ENCODE peak calls at places on chromosomes 1 and 21, in eight cellular contexts. One of them, this sample, is unnamed.
A peak's percentile ranks its signal among the peaks of the same experiment; 100 is the strongest.

GRCh38 chr21:38951095-38951745 is 145.5 kb downstream of the ETS2 start:
- DNase-seq in ovary: no peak
- DNase-seq in fibroblast of lung: no peak
- DNase-seq in NB4: no peak
- DNase-seq in GM20000: no peak
- DNase-seq in neural progenitor cell: no peak
- DNase-seq in WERI-Rb-1: no peak
- DNase-seq in GM13977: no peak
- DNase-seq in this sample: no peak

GRCh38 chr1:210259496-210259895 is 26.9 kb downstream of the SERTAD4 start:
- DNase-seq in ovary: no peak
- DNase-seq in fibroblast of lung: peak; percentile 96
- DNase-seq in NB4: no peak
- DNase-seq in GM20000: no peak
- DNase-seq in neural progenitor cell: peak; percentile 47
- DNase-seq in WERI-Rb-1: peak; percentile 28
- DNase-seq in GM13977: no peak
- DNase-seq in this sample: no peak

GRCh38 chr21:42276526-42277154 is 38.6 kb downstream of the TFF3 start:
- DNase-seq in ovary: no peak
- DNase-seq in fibroblast of lung: no peak
- DNase-seq in NB4: no peak
- DNase-seq in GM20000: no peak
- DNase-seq in neural progenitor cell: no peak
- DNase-seq in WERI-Rb-1: peak; percentile 39
- DNase-seq in GM13977: no peak
- DNase-seq in this sample: no peak

GRCh38 chr1:207103892-207104373 is at the start of gene C4BPA:
- DNase-seq in ovary: no peak
- DNase-seq in fibroblast of lung: no peak
- DNase-seq in NB4: peak; percentile 40
- DNase-seq in GM20000: no peak
- DNase-seq in neural progenitor cell: no peak
- DNase-seq in WERI-Rb-1: no peak
- DNase-seq in GM13977: no peak
- DNase-seq in this sample: no peak

GRCh38 chr21:34579411-34579810 is 35.5 kb downstream of the RCAN1 start:
- DNase-seq in ovary: no peak
- DNase-seq in fibroblast of lung: peak; percentile 75
- DNase-seq in NB4: peak; percentile 14
- DNase-seq in GM20000: no peak
- DNase-seq in neural progenitor cell: no peak
- DNase-seq in WERI-Rb-1: no peak
- DNase-seq in GM13977: no peak
- DNase-seq in this sample: no peak

GRCh38 chr21:31254131-31254530 is 89.9 kb downstream of the TIAM1 start:
- DNase-seq in ovary: no peak
- DNase-seq in fibroblast of lung: no peak
- DNase-seq in NB4: no peak
- DNase-seq in GM20000: no peak
- DNase-seq in neural progenitor cell: no peak
- DNase-seq in WERI-Rb-1: peak; percentile 30
- DNase-seq in GM13977: no peak
- DNase-seq in this sample: no peak

GRCh38 chr1:32351859-32352745 is 10.2 kb downstream of the FAM229A start:
- DNase-seq in ovary: peak; percentile 83
- DNase-seq in fibroblast of lung: peak; percentile 41
- DNase-seq in NB4: peak; percentile 52
- DNase-seq in GM20000: no peak
- DNase-seq in neural progenitor cell: peak; percentile 74
- DNase-seq in WERI-Rb-1: peak; percentile 74
- DNase-seq in GM13977: no peak
- DNase-seq in this sample: no peak

GRCh38 chr1:4144349-4144971 is 244.4 kb upstream of the C1orf174 start:
- DNase-seq in ovary: no peak
- DNase-seq in fibroblast of lung: no peak
- DNase-seq in NB4: no peak
- DNase-seq in GM20000: no peak
- DNase-seq in neural progenitor cell: no peak
- DNase-seq in WERI-Rb-1: no peak
- DNase-seq in GM13977: no peak
- DNase-seq in this sample: no peak

GRCh38 chr1:61645476-61645875 is 79.5 kb downstream of the TM2D1 start:
- DNase-seq in ovary: no peak
- DNase-seq in fibroblast of lung: no peak
- DNase-seq in NB4: no peak
- DNase-seq in GM20000: no peak
- DNase-seq in neural progenitor cell: no peak
- DNase-seq in WERI-Rb-1: no peak
- DNase-seq in GM13977: no peak
- DNase-seq in this sample: no peak

GRCh38 chr21:25464275-25464674 is 143.0 kb downstream of the MRPL39 start:
- DNase-seq in ovary: no peak
- DNase-seq in fibroblast of lung: no peak
- DNase-seq in NB4: no peak
- DNase-seq in GM20000: peak; percentile 18
- DNase-seq in neural progenitor cell: no peak
- DNase-seq in WERI-Rb-1: no peak
- DNase-seq in GM13977: no peak
- DNase-seq in this sample: peak; percentile 89

GRCh38 chr1:197677752-197678295 is 97.5 kb downstream of the DENND1B start:
- DNase-seq in ovary: no peak
- DNase-seq in fibroblast of lung: no peak
- DNase-seq in NB4: no peak
- DNase-seq in GM20000: no peak
- DNase-seq in neural progenitor cell: peak; percentile 11
- DNase-seq in WERI-Rb-1: peak; percentile 37
- DNase-seq in GM13977: no peak
- DNase-seq in this sample: no peak

GRCh38 chr1:6490181-6491075 is 1.0 kb downstream of the PLEKHG5 start:
- DNase-seq in ovary: peak; percentile 61
- DNase-seq in fibroblast of lung: peak; percentile 81
- DNase-seq in NB4: peak; percentile 91
- DNase-seq in GM20000: peak; percentile 80
- DNase-seq in neural progenitor cell: peak; percentile 90
- DNase-seq in WERI-Rb-1: peak; percentile 86
- DNase-seq in GM13977: peak; percentile 83
- DNase-seq in this sample: peak; percentile 86

GRCh38 chr1:2528966-2529750 is 905 bp downstream of the HES5 start:
- DNase-seq in ovary: no peak
- DNase-seq in fibroblast of lung: no peak
- DNase-seq in NB4: peak; percentile 41
- DNase-seq in GM20000: peak; percentile 77
- DNase-seq in neural progenitor cell: peak; percentile 76
- DNase-seq in WERI-Rb-1: no peak
- DNase-seq in GM13977: peak; percentile 79
- DNase-seq in this sample: peak; percentile 60

GRCh38 chr1:226912587-226913176 is 27.4 kb upstream of the COQ8A start:
- DNase-seq in ovary: peak; percentile 50
- DNase-seq in fibroblast of lung: peak; percentile 20
- DNase-seq in NB4: peak; percentile 64
- DNase-seq in GM20000: peak; percentile 73
- DNase-seq in neural progenitor cell: peak; percentile 73
- DNase-seq in WERI-Rb-1: peak; percentile 61
- DNase-seq in GM13977: peak; percentile 54
- DNase-seq in this sample: peak; percentile 75

DNA sequence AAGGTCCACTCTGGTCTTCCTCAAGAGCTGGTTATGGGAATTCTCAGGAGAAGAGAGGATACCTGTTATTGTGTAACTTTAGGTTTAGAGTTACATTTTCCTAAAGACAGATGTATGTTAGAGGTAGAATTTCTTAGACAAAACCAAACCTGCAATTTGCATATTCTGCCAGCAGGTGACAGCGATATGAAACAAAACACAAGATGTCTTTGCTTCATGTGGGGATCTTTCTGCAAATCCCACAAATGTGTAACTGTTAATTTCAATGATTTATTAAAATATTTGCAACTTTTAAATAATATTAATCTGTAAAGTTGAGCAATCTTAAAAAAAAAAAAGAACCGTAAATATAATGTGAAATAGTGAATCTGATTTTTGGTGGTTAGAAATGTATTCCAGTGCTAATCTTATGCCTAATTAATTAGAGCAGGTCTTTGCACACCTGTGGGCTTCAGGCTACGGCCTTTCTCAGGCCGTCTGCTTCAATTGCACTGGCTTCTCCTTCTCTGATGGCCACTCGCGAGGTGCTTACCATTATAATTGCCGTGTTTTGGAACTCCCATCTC is 33.4 kb downstream of the FAM78B start:
- DNase-seq in ovary: no peak
- DNase-seq in fibroblast of lung: no peak
- DNase-seq in NB4: peak; percentile 37
- DNase-seq in GM20000: peak; percentile 17
- DNase-seq in neural progenitor cell: peak; percentile 23
- DNase-seq in WERI-Rb-1: peak; percentile 22
- DNase-seq in GM13977: peak; percentile 14
- DNase-seq in this sample: peak; percentile 57
- TF ChIP-seq CTCF in ovary: no peak
- TF ChIP-seq CTCF in fibroblast of lung: peak; percentile 24
- TF ChIP-seq CTCF in NB4: peak; percentile 68
- TF ChIP-seq CTCF in GM20000: peak; percentile 49
- TF ChIP-seq CTCF in neural progenitor cell: peak; percentile 62
- TF ChIP-seq CTCF in WERI-Rb-1: peak; percentile 64
- TF ChIP-seq CTCF in GM13977: peak; percentile 64
- TF ChIP-seq CTCF in this sample: peak; percentile 53

DNA sequence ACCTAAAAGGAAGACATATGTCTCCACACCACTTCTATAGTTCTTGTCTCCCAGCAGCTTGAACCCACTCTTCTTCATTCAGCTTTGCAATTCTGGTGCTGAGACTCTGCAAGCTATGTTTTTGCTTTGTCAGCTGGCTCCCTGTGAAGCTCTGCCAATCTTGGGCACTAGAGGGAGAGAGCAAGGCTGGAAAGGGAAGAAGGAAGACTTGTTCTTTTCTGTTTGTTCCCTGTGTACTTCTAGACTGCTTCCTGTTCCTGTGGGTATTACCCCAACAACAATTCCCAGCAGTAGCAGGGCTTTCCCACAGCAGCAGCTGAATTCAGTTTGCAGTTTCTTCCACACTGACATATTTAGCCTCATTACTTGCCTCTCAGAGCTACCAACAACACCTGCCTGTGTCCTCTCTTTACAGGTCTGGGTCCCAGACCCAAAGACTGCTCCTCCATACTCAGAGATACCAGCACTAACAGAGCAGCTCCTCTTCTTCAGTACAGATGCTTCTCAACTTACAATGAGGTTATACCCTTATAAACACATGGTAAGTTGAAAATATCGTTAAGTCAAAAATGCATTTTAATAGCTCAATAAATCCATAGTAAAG is 275.2 kb upstream of the NEGR1 start:
- DNase-seq in ovary: no peak
- DNase-seq in fibroblast of lung: peak; percentile 5
- DNase-seq in NB4: peak; percentile 25
- DNase-seq in GM20000: no peak
- DNase-seq in neural progenitor cell: peak; percentile 56
- DNase-seq in WERI-Rb-1: peak; percentile 23
- DNase-seq in GM13977: no peak
- DNase-seq in this sample: peak; percentile 2
- TF ChIP-seq CTCF in ovary: no peak
- TF ChIP-seq CTCF in fibroblast of lung: peak; percentile 35
- TF ChIP-seq CTCF in NB4: peak; percentile 30
- TF ChIP-seq CTCF in GM20000: no peak
- TF ChIP-seq CTCF in neural progenitor cell: peak; percentile 50
- TF ChIP-seq CTCF in WERI-Rb-1: peak; percentile 51
- TF ChIP-seq CTCF in GM13977: no peak
- TF ChIP-seq CTCF in this sample: no peak

GRCh38 chr1:238281418-238281817 is 390.7 kb upstream of the ZP4 start:
- DNase-seq in ovary: no peak
- DNase-seq in fibroblast of lung: peak; percentile 61
- DNase-seq in NB4: no peak
- DNase-seq in GM20000: no peak
- DNase-seq in neural progenitor cell: no peak
- DNase-seq in WERI-Rb-1: no peak
- DNase-seq in GM13977: no peak
- DNase-seq in this sample: no peak
- TF ChIP-seq CTCF in ovary: no peak
- TF ChIP-seq CTCF in fibroblast of lung: no peak
- TF ChIP-seq CTCF in NB4: no peak
- TF ChIP-seq CTCF in GM20000: no peak
- TF ChIP-seq CTCF in neural progenitor cell: no peak
- TF ChIP-seq CTCF in WERI-Rb-1: no peak
- TF ChIP-seq CTCF in GM13977: no peak
- TF ChIP-seq CTCF in this sample: no peak

GRCh38 chr1:85283475-85284199 is 7.2 kb upstream of the BCL10 start:
- DNase-seq in ovary: peak; percentile 23
- DNase-seq in fibroblast of lung: no peak
- DNase-seq in NB4: no peak
- DNase-seq in GM20000: no peak
- DNase-seq in neural progenitor cell: peak; percentile 28
- DNase-seq in WERI-Rb-1: no peak
- DNase-seq in GM13977: no peak
- DNase-seq in this sample: no peak

GRCh38 chr1:85284202-85284601 is 7.8 kb upstream of the BCL10 start:
- DNase-seq in ovary: no peak
- DNase-seq in fibroblast of lung: no peak
- DNase-seq in NB4: no peak
- DNase-seq in GM20000: no peak
- DNase-seq in neural progenitor cell: no peak
- DNase-seq in WERI-Rb-1: no peak
- DNase-seq in GM13977: no peak
- DNase-seq in this sample: no peak

GRCh38 chr1:85280636-85281035 is 4.2 kb upstream of the BCL10 start:
- DNase-seq in ovary: no peak
- DNase-seq in fibroblast of lung: peak; percentile 20
- DNase-seq in NB4: no peak
- DNase-seq in GM20000: no peak
- DNase-seq in neural progenitor cell: no peak
- DNase-seq in WERI-Rb-1: no peak
- DNase-seq in GM13977: no peak
- DNase-seq in this sample: no peak

GRCh38 chr1:85279463-85280080 is 3.1 kb upstream of the BCL10 start:
- DNase-seq in ovary: no peak
- DNase-seq in fibroblast of lung: no peak
- DNase-seq in NB4: no peak
- DNase-seq in GM20000: no peak
- DNase-seq in neural progenitor cell: no peak
- DNase-seq in WERI-Rb-1: no peak
- DNase-seq in GM13977: no peak
- DNase-seq in this sample: no peak

DNA sequence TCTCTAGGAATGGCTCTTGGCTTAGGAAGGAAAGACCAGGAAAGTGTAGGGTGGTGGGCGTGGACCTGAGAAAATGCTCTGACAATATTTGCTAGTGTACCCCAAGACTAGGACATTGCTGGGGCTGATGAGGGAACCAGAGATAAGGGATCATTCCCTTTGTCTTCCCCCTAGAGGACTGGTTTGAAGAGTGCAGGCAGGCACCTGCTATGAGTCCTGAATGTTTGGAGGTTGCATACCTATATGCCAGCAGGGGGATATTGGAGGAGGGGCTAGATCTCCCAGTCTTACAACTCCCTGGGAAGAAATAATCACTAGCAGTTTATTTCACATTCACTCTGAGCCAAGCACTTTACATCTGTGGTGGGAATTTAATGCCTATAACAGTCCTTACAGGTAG is 6.0 kb upstream of the BCL10 start:
- DNase-seq in ovary: no peak
- DNase-seq in fibroblast of lung: no peak
- DNase-seq in NB4: no peak
- DNase-seq in GM20000: no peak
- DNase-seq in neural progenitor cell: peak; percentile 38
- DNase-seq in WERI-Rb-1: no peak
- DNase-seq in GM13977: no peak
- DNase-seq in this sample: no peak
- TF ChIP-seq CTCF in ovary: no peak
- TF ChIP-seq CTCF in fibroblast of lung: no peak
- TF ChIP-seq CTCF in NB4: no peak
- TF ChIP-seq CTCF in GM20000: no peak
- TF ChIP-seq CTCF in neural progenitor cell: peak; percentile 38
- TF ChIP-seq CTCF in WERI-Rb-1: peak; percentile 41
- TF ChIP-seq CTCF in GM13977: no peak
- TF ChIP-seq CTCF in this sample: peak; percentile 17

GRCh38 chr1:155978325-155978972 is at the start of gene ARHGEF2:
- DNase-seq in ovary: peak; percentile 84
- DNase-seq in fibroblast of lung: peak; percentile 76
- DNase-seq in NB4: peak; percentile 98
- DNase-seq in GM20000: peak; percentile 91
- DNase-seq in neural progenitor cell: peak; percentile 95
- DNase-seq in WERI-Rb-1: peak; percentile 92
- DNase-seq in GM13977: peak; percentile 91
- DNase-seq in this sample: peak; percentile 92
- TF ChIP-seq CTCF in ovary: no peak
- TF ChIP-seq CTCF in fibroblast of lung: peak; percentile 27
- TF ChIP-seq CTCF in NB4: peak; percentile 58
- TF ChIP-seq CTCF in GM20000: peak; percentile 29
- TF ChIP-seq CTCF in neural progenitor cell: peak; percentile 66
- TF ChIP-seq CTCF in WERI-Rb-1: peak; percentile 75
- TF ChIP-seq CTCF in GM13977: peak; percentile 52
- TF ChIP-seq CTCF in this sample: peak; percentile 21